ENCODE peak calls at places on chromosome 20, in ten cellular contexts. W, T, Q, F, B, O, Y, J, Z and X are unnamed samples.

GRCh38 chr20:8997720-8998119 is 71.2 kb upstream of the PLCB4 start:
- DNase-seq in W (no peak), T (no peak), Q (no peak), F (no peak), B (no peak), O (no peak), Y (no peak), J (no peak), Z (no peak), X (no peak)

GRCh38 chr20:48910360-48910781 is 11.1 kb upstream of the ARFGEF2 start:
- DNase-seq in W (no peak), T (no peak), Q (no peak), F (no peak), B (no peak), O (no peak), Y (no peak), J (peak), Z (peak), X (no peak)

GRCh38 chr20:56896447-56896846 is 267.3 kb downstream of the TFAP2C start:
- DNase-seq in W (no peak), T (no peak), Q (no peak), F (no peak), B (no peak), O (no peak), Y (no peak), J (no peak), Z (no peak), X (no peak)

GRCh38 chr20:16003310-16003709 is 569.9 kb downstream of the KIF16B start:
- DNase-seq in W (no peak), T (no peak), Q (no peak), F (no peak), B (no peak), O (no peak), Y (no peak), J (no peak), Z (no peak), X (no peak)

GRCh38 chr20:2133318-2134183 is 31.9 kb downstream of the STK35 start:
- DNase-seq in W (peak), T (peak), Q (peak), F (no peak), B (no peak), O (no peak), Y (no peak), J (peak), Z (peak), X (no peak)

GRCh38 chr20:34874094-34874654 is 1.5 kb upstream of the GGT7 start:
- DNase-seq in W (peak), T (peak), Q (peak), F (peak), B (peak), O (no peak), Y (peak), J (peak), Z (peak), X (peak)

GRCh38 chr20:13683833-13684232 is 45.1 kb upstream of the TASP1 start:
- DNase-seq in W (no peak), T (no peak), Q (no peak), F (no peak), B (no peak), O (no peak), Y (no peak), J (no peak), Z (no peak), X (no peak)

GRCh38 chr20:51837876-51838420 is 35.6 kb upstream of the SALL4 start:
- DNase-seq in W (no peak), T (no peak), Q (no peak), F (no peak), B (no peak), O (no peak), Y (no peak), J (no peak), Z (no peak), X (no peak)

GRCh38 chr20:57498425-57499400 is 26.2 kb downstream of the CTCFL start:
- DNase-seq in W (peak), T (no peak), Q (no peak), F (peak), B (no peak), O (no peak), Y (peak), J (peak), Z (peak), X (no peak)

GRCh38 chr20:47713941-47714450 is 71.3 kb downstream of the SULF2 start:
- DNase-seq in W (no peak), T (no peak), Q (no peak), F (no peak), B (no peak), O (no peak), Y (peak), J (peak), Z (no peak), X (no peak)

GRCh38 chr20:20130399-20130798 is 78.1 kb downstream of the CFAP61 start:
- DNase-seq in W (peak), T (no peak), Q (no peak), F (no peak), B (no peak), O (no peak), Y (no peak), J (peak), Z (peak), X (no peak)
- TF ChIP-seq CTCF in W (peak), T (peak), Q (peak), F (no peak), B (no peak), O (peak), Y (no peak), J (no peak), Z (peak), X (peak)

DNA sequence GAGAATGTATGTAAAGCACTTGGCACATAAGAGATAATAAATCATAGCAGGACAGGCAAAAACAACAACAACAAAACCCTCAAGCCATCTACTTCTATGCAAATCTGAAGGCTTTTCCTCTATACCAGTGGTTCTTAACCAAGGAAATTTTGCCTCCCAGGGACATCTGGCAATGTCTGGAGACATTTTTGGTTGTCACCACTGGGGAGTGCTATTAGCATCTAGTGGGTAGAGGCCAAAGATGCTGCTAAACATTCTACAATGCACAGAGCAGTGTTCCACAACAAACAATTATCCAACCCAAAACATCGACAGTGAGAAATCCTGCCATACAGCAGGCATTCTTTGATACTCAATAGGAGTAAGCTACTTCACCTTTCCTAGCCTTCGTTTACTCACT is 28.2 kb downstream of the NDRG3 start:
- DNase-seq in W (peak), T (no peak), Q (no peak), F (peak), B (no peak), O (no peak), Y (no peak), J (no peak), Z (no peak), X (no peak)
- TF ChIP-seq CTCF in W (peak), T (peak), Q (peak), F (no peak), B (no peak), O (no peak), Y (no peak), J (peak), Z (peak), X (peak)

DNA sequence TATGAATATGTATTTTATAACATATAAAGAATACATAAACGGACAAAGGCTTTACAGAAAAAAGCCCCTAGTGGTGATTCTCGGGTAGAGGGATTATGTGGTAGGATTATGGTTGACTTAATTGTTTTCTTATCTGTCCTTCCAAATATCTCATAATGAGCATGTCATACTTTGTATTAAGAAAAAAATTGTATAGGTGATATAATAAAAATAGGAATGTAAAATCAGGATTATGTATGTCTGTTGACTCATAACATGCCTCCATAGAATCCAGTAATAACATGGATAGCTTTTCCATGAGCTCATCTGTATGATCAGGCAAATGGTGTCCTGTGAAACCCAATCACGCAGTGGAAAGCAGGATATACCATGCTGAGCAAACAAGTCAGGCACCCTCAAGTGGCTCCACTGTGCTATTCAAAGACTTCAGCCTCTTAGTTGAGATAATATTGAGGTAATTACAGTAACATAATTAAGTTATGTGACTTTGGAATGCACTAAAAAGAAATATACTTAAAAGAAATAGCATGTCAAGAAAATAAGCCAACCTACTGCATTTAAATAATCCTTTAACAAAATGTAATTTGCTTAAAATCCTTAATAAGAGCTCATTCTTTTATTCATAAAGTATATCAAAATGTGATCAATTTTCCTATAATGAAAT is 39.6 kb upstream of the PRELID3B start:
- DNase-seq in W (peak), T (no peak), Q (no peak), F (no peak), B (no peak), O (no peak), Y (no peak), J (peak), Z (no peak), X (no peak)
- TF ChIP-seq CTCF in W (peak), T (peak), Q (peak), F (peak), B (peak), O (peak), Y (peak), J (peak), Z (peak), X (peak)

GRCh38 chr20:63483834-63484233 is 11.4 kb upstream of the KCNQ2 start:
- DNase-seq in W (no peak), T (no peak), Q (no peak), F (no peak), B (no peak), O (no peak), Y (no peak), J (no peak), Z (no peak), X (no peak)
- TF ChIP-seq CTCF in W (peak), T (no peak), Q (no peak), F (no peak), B (no peak), O (peak), Y (no peak), J (no peak), Z (peak), X (no peak)

DNA sequence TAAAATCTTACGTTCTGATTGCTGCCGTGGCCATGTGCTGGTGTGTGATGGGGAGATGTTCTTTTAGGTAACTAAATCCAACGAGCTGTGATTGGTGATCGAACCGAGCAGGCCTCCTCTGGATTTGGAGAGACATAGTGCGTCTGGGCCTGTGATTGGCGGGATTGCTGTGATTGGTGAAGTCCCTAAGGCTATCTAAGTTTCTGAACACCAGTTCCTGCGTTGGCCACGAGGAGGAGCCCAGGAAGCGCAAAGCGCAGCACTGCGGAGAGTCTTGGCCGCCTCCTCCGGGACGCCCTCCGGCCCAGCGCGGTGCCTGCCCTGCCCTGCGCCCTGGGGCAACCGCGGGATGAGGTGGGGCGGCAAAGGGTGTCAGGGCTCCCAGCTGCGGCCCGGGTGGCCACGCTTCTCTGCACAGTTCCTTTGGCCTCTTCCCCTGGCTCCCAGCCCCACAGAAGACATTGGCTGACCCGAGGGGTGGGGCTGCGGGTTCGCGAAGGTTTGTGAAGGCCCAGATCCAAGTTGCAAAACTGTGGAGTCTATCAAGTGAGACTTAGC is 33.0 kb downstream of the HNF4A start:
- DNase-seq in W (peak), T (peak), Q (no peak), F (peak), B (no peak), O (peak), Y (peak), J (peak), Z (peak), X (peak)
- TF ChIP-seq CTCF in W (peak), T (peak), Q (peak), F (peak), B (peak), O (peak), Y (peak), J (peak), Z (peak), X (peak)